ENCODE peak calls at places on chromosomes 12 and 14, in six cellular contexts. One of them, this sample, is unnamed.

GRCh38 chr14:37150414-37150813 is 22.0 kb downstream of the SLC25A21 start:
- DNase-seq in transverse colon: no peak
- DNase-seq in lower lobe of right lung: no peak
- DNase-seq in upper lobe of right lung: no peak
- DNase-seq in Peyer's patch: no peak
- DNase-seq in CD4-positive, alpha-beta memory T cell: no peak
- DNase-seq in this sample: no peak

GRCh38 chr12:69821441-69822204 is 3.4 kb upstream of the MYRFL start:
- DNase-seq in transverse colon: no peak
- DNase-seq in lower lobe of right lung: no peak
- DNase-seq in Peyer's patch: no peak
- DNase-seq in CD4-positive, alpha-beta memory T cell: no peak
- DNase-seq in upper lobe of right lung: no peak
- DNase-seq in this sample: no peak

GRCh38 chr14:91373591-91374245 is 43.9 kb downstream of the CCDC88C start:
- DNase-seq in upper lobe of right lung: no peak
- DNase-seq in lower lobe of right lung: no peak
- DNase-seq in Peyer's patch: peak; percentile 53
- DNase-seq in CD4-positive, alpha-beta memory T cell: peak; percentile 70
- DNase-seq in transverse colon: no peak
- DNase-seq in this sample: peak; percentile 68

GRCh38 chr12:93379432-93380308 is 1.9 kb downstream of the NUDT4 start:
- DNase-seq in lower lobe of right lung: no peak
- DNase-seq in transverse colon: no peak
- DNase-seq in Peyer's patch: no peak
- DNase-seq in CD4-positive, alpha-beta memory T cell: peak; percentile 14
- DNase-seq in upper lobe of right lung: no peak
- DNase-seq in this sample: no peak

GRCh38 chr12:51262758-51263177 is 7.4 kb downstream of the SMAGP start:
- DNase-seq in lower lobe of right lung: peak; percentile 58
- DNase-seq in transverse colon: peak; percentile 79
- DNase-seq in upper lobe of right lung: peak; percentile 70
- DNase-seq in Peyer's patch: no peak
- DNase-seq in CD4-positive, alpha-beta memory T cell: no peak
- DNase-seq in this sample: peak; percentile 54

GRCh38 chr14:69637503-69638030 is 26.2 kb downstream of the SUSD6 start:
- DNase-seq in CD4-positive, alpha-beta memory T cell: no peak
- DNase-seq in lower lobe of right lung: no peak
- DNase-seq in upper lobe of right lung: no peak
- DNase-seq in transverse colon: peak; percentile 82
- DNase-seq in Peyer's patch: no peak
- DNase-seq in this sample: no peak

GRCh38 chr12:132520421-132521199 is 30.7 kb downstream of the FBRSL1 start:
- DNase-seq in Peyer's patch: no peak
- DNase-seq in lower lobe of right lung: no peak
- DNase-seq in transverse colon: peak; percentile 25
- DNase-seq in CD4-positive, alpha-beta memory T cell: no peak
- DNase-seq in upper lobe of right lung: no peak
- DNase-seq in this sample: no peak

GRCh38 chr12:88225776-88226175 is 83.7 kb downstream of the TMTC3 start:
- DNase-seq in CD4-positive, alpha-beta memory T cell: no peak
- DNase-seq in Peyer's patch: no peak
- DNase-seq in transverse colon: no peak
- DNase-seq in upper lobe of right lung: no peak
- DNase-seq in lower lobe of right lung: no peak
- DNase-seq in this sample: no peak

GRCh38 chr14:91897121-91897701 is 29.9 kb upstream of the TC2N start:
- DNase-seq in transverse colon: peak; percentile 17
- DNase-seq in Peyer's patch: no peak
- DNase-seq in lower lobe of right lung: peak; percentile 80
- DNase-seq in CD4-positive, alpha-beta memory T cell: no peak
- DNase-seq in upper lobe of right lung: peak; percentile 85
- DNase-seq in this sample: no peak

GRCh38 chr14:54348001-54348611 is 48.7 kb upstream of the CDKN3 start:
- DNase-seq in upper lobe of right lung: no peak
- DNase-seq in transverse colon: no peak
- DNase-seq in lower lobe of right lung: no peak
- DNase-seq in Peyer's patch: no peak
- DNase-seq in CD4-positive, alpha-beta memory T cell: peak; percentile 20
- DNase-seq in this sample: no peak

GRCh38 chr12:89636054-89636775 is 72.4 kb downstream of the ATP2B1 start:
- DNase-seq in CD4-positive, alpha-beta memory T cell: no peak
- DNase-seq in transverse colon: no peak
- DNase-seq in lower lobe of right lung: no peak
- DNase-seq in Peyer's patch: no peak
- DNase-seq in upper lobe of right lung: no peak
- DNase-seq in this sample: no peak

GRCh38 chr12:86666311-86666710 is 410.1 kb upstream of the MGAT4C start:
- DNase-seq in transverse colon: no peak
- DNase-seq in lower lobe of right lung: no peak
- DNase-seq in upper lobe of right lung: no peak
- DNase-seq in Peyer's patch: no peak
- DNase-seq in CD4-positive, alpha-beta memory T cell: no peak
- DNase-seq in this sample: no peak

GRCh38 chr12:95574799-95575452 is 23.6 kb upstream of the USP44 start:
- DNase-seq in transverse colon: no peak
- DNase-seq in CD4-positive, alpha-beta memory T cell: no peak
- DNase-seq in lower lobe of right lung: no peak
- DNase-seq in Peyer's patch: no peak
- DNase-seq in upper lobe of right lung: no peak
- DNase-seq in this sample: no peak

GRCh38 chr12:47165934-47166333 is 86.2 kb upstream of the AMIGO2 start:
- DNase-seq in Peyer's patch: no peak
- DNase-seq in lower lobe of right lung: no peak
- DNase-seq in upper lobe of right lung: no peak
- DNase-seq in CD4-positive, alpha-beta memory T cell: no peak
- DNase-seq in transverse colon: no peak
- DNase-seq in this sample: no peak

GRCh38 chr12:94175763-94176660 is 27.6 kb downstream of the PLXNC1 start:
- DNase-seq in lower lobe of right lung: no peak
- DNase-seq in Peyer's patch: peak; percentile 24
- DNase-seq in CD4-positive, alpha-beta memory T cell: no peak
- DNase-seq in upper lobe of right lung: no peak
- DNase-seq in transverse colon: no peak
- DNase-seq in this sample: no peak

GRCh38 chr12:113019045-113019444 is 37.5 kb upstream of the DTX1 start:
- DNase-seq in upper lobe of right lung: no peak
- DNase-seq in transverse colon: no peak
- DNase-seq in CD4-positive, alpha-beta memory T cell: no peak
- DNase-seq in Peyer's patch: no peak
- DNase-seq in lower lobe of right lung: no peak
- DNase-seq in this sample: no peak

GRCh38 chr12:40697566-40698257 is 5.5 kb downstream of the CNTN1 start:
- DNase-seq in CD4-positive, alpha-beta memory T cell: no peak
- DNase-seq in lower lobe of right lung: no peak
- DNase-seq in transverse colon: no peak
- DNase-seq in Peyer's patch: no peak
- DNase-seq in upper lobe of right lung: no peak
- DNase-seq in this sample: no peak

GRCh38 chr14:79369359-79370332 is 841.7 kb downstream of the DIO2 start:
- DNase-seq in upper lobe of right lung: no peak
- DNase-seq in transverse colon: no peak
- DNase-seq in lower lobe of right lung: no peak
- DNase-seq in Peyer's patch: no peak
- DNase-seq in CD4-positive, alpha-beta memory T cell: no peak
- DNase-seq in this sample: no peak

GRCh38 chr12:117030187-117030896 is 68.9 kb downstream of the TESC start:
- DNase-seq in transverse colon: no peak
- DNase-seq in Peyer's patch: no peak
- DNase-seq in upper lobe of right lung: no peak
- DNase-seq in CD4-positive, alpha-beta memory T cell: no peak
- DNase-seq in lower lobe of right lung: no peak
- DNase-seq in this sample: no peak

GRCh38 chr14:83566567-83566966 is 1963.4 kb upstream of the FLRT2 start:
- DNase-seq in transverse colon: no peak
- DNase-seq in CD4-positive, alpha-beta memory T cell: no peak
- DNase-seq in Peyer's patch: no peak
- DNase-seq in upper lobe of right lung: no peak
- DNase-seq in lower lobe of right lung: no peak
- DNase-seq in this sample: no peak

GRCh38 chr12:120661432-120661831 is 21.0 kb downstream of the CABP1 start:
- DNase-seq in upper lobe of right lung: no peak
- DNase-seq in CD4-positive, alpha-beta memory T cell: no peak
- DNase-seq in lower lobe of right lung: no peak
- DNase-seq in Peyer's patch: no peak
- DNase-seq in transverse colon: no peak
- DNase-seq in this sample: no peak

GRCh38 chr12:127150028-127150427 is 1116.9 kb upstream of the TMEM132C start:
- DNase-seq in transverse colon: no peak
- DNase-seq in CD4-positive, alpha-beta memory T cell: no peak
- DNase-seq in upper lobe of right lung: no peak
- DNase-seq in lower lobe of right lung: no peak
- DNase-seq in Peyer's patch: no peak
- DNase-seq in this sample: no peak

GRCh38 chr12:52208424-52209165 is 16.8 kb upstream of the KRT80 start:
- DNase-seq in Peyer's patch: no peak
- DNase-seq in lower lobe of right lung: peak; percentile 44
- DNase-seq in transverse colon: no peak
- DNase-seq in upper lobe of right lung: peak; percentile 38
- DNase-seq in CD4-positive, alpha-beta memory T cell: no peak
- DNase-seq in this sample: no peak

GRCh38 chr14:90532826-90533525 is 136.1 kb downstream of the CALM1 start:
- DNase-seq in CD4-positive, alpha-beta memory T cell: no peak
- DNase-seq in Peyer's patch: no peak
- DNase-seq in transverse colon: no peak
- DNase-seq in lower lobe of right lung: peak; percentile 36
- DNase-seq in upper lobe of right lung: no peak
- DNase-seq in this sample: no peak

GRCh38 chr12:15256760-15257159 is 35.5 kb upstream of the RERG start:
- DNase-seq in Peyer's patch: no peak
- DNase-seq in lower lobe of right lung: no peak
- DNase-seq in upper lobe of right lung: no peak
- DNase-seq in transverse colon: no peak
- DNase-seq in CD4-positive, alpha-beta memory T cell: no peak
- DNase-seq in this sample: no peak

GRCh38 chr14:61102549-61103466 is 121.8 kb downstream of the SLC38A6 start:
- DNase-seq in Peyer's patch: no peak
- DNase-seq in transverse colon: no peak
- DNase-seq in CD4-positive, alpha-beta memory T cell: no peak
- DNase-seq in upper lobe of right lung: no peak
- DNase-seq in lower lobe of right lung: no peak
- DNase-seq in this sample: no peak

DNA sequence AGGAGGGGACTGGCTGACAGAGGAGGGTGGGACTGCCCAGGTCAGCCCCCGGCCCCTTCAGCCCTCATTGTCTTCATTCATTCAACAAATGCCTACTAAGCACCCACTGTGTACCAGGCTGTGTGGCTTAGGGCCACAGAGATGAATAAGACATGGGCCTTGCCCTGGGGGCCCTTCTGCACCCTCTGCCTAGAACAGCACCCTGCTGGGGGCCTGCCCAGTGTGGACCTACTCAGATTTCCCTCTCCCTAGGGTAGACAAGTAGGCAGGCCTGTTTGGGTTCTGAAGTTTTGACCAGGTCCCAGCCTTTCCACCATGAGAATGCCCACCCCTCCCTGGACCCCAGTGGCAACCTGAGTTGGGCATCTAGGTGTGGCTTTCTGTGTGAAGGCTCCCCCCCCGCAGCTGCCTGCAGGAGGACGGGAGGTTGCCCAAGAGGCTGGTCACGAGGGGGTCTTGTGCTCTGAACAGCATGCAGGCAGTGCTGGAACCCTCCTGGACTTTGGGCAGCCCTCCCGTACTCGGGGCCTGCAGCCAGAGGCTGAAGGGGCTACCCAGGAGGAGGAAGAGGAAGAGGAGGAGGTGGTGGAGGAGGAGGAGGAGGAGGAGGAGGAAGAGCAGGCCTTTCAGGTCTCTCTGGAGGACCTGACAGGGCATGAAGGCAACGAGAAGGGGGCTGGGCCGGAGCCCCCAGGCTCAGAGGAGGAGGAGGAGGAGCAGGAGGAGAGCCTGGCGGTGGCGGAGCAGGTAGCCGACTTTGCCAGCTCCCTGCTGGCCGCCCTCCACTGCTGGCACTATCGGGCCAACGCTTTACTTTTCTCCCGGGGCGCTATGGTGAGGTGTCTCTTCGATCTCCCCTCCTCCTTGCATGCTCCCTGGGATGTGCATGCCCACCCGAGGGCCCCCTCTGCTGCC is 33.4 kb downstream of the PLEKHG3 start:
- DNase-seq in transverse colon: no peak
- DNase-seq in lower lobe of right lung: peak; percentile 18
- DNase-seq in Peyer's patch: no peak
- DNase-seq in CD4-positive, alpha-beta memory T cell: no peak
- DNase-seq in upper lobe of right lung: no peak
- DNase-seq in this sample: no peak
- H3K27ac ChIP-seq in transverse colon: no peak overlapping the region
- H3K27ac ChIP-seq in lower lobe of right lung: no peak overlapping the region
- H3K27ac ChIP-seq in Peyer's patch: no peak overlapping the region
- H3K27ac ChIP-seq in CD4-positive, alpha-beta memory T cell: no peak overlapping the region
- H3K27ac ChIP-seq in upper lobe of right lung: no peak overlapping the region
- H3K27ac ChIP-seq in this sample: no peak overlapping the region

GRCh38 chr12:14239935-14240872 is 125.3 kb upstream of the ATF7IP start:
- DNase-seq in upper lobe of right lung: no peak
- DNase-seq in lower lobe of right lung: peak; percentile 62
- DNase-seq in Peyer's patch: peak; percentile 61
- DNase-seq in CD4-positive, alpha-beta memory T cell: peak; percentile 16
- DNase-seq in transverse colon: peak; percentile 50
- DNase-seq in this sample: no peak
- H3K4me3 ChIP-seq in upper lobe of right lung: peak overlapping the region; percentile 22
- H3K4me3 ChIP-seq in lower lobe of right lung: peak overlapping the region; percentile 24
- H3K4me3 ChIP-seq in Peyer's patch: no peak overlapping the region
- H3K4me3 ChIP-seq in CD4-positive, alpha-beta memory T cell: no peak overlapping the region
- H3K4me3 ChIP-seq in transverse colon: no peak overlapping the region
- H3K4me3 ChIP-seq in this sample: peak overlapping the region; percentile 9

GRCh38 chr14:20682127-20682434 is 2.3 kb upstream of the RNASE4 start:
- DNase-seq in lower lobe of right lung: no peak
- DNase-seq in CD4-positive, alpha-beta memory T cell: no peak
- DNase-seq in Peyer's patch: no peak
- DNase-seq in transverse colon: no peak
- DNase-seq in upper lobe of right lung: no peak
- DNase-seq in this sample: no peak

GRCh38 chr14:20680843-20681347 is 3.5 kb upstream of the RNASE4 start:
- DNase-seq in CD4-positive, alpha-beta memory T cell: no peak
- DNase-seq in Peyer's patch: no peak
- DNase-seq in upper lobe of right lung: no peak
- DNase-seq in transverse colon: peak; percentile 72
- DNase-seq in lower lobe of right lung: no peak
- DNase-seq in this sample: no peak

GRCh38 chr14:20682435-20683124 is 1.8 kb upstream of the RNASE4 start:
- DNase-seq in lower lobe of right lung: peak; percentile 92
- DNase-seq in transverse colon: peak; percentile 88
- DNase-seq in CD4-positive, alpha-beta memory T cell: peak; percentile 82
- DNase-seq in Peyer's patch: peak; percentile 82
- DNase-seq in upper lobe of right lung: peak; percentile 93
- DNase-seq in this sample: peak; percentile 70

GRCh38 chr14:20680363-20680762 is 4.0 kb upstream of the RNASE4 start:
- DNase-seq in lower lobe of right lung: no peak
- DNase-seq in CD4-positive, alpha-beta memory T cell: no peak
- DNase-seq in upper lobe of right lung: no peak
- DNase-seq in Peyer's patch: no peak
- DNase-seq in transverse colon: no peak
- DNase-seq in this sample: no peak

GRCh38 chr14:20681348-20682126 is 2.8 kb upstream of the RNASE4 start:
- DNase-seq in CD4-positive, alpha-beta memory T cell: peak; percentile 90
- DNase-seq in upper lobe of right lung: peak; percentile 84
- DNase-seq in transverse colon: peak; percentile 84
- DNase-seq in Peyer's patch: peak; percentile 71
- DNase-seq in lower lobe of right lung: peak; percentile 84
- DNase-seq in this sample: peak; percentile 86
- H3K4me1 ChIP-seq in CD4-positive, alpha-beta memory T cell: peaks cover 35% of the 10 kb centered on the region
- H3K4me1 ChIP-seq in upper lobe of right lung: peaks cover 21% of the 10 kb centered on the region
- H3K4me1 ChIP-seq in transverse colon: peaks cover 12% of the 10 kb centered on the region
- H3K4me1 ChIP-seq in Peyer's patch: peaks cover 30% of the 10 kb centered on the region
- H3K4me1 ChIP-seq in lower lobe of right lung: peaks cover 32% of the 10 kb centered on the region
- H3K4me1 ChIP-seq in this sample: peaks cover 25% of the 10 kb centered on the region

GRCh38 chr14:99182548-99183115 is 89.4 kb downstream of the BCL11B start:
- DNase-seq in transverse colon: no peak
- DNase-seq in upper lobe of right lung: no peak
- DNase-seq in Peyer's patch: no peak
- DNase-seq in lower lobe of right lung: no peak
- DNase-seq in CD4-positive, alpha-beta memory T cell: no peak
- DNase-seq in this sample: peak; percentile 25
- H3K27ac ChIP-seq in transverse colon: no peak overlapping the region
- H3K27ac ChIP-seq in upper lobe of right lung: no peak overlapping the region
- H3K27ac ChIP-seq in Peyer's patch: no peak overlapping the region
- H3K27ac ChIP-seq in lower lobe of right lung: no peak overlapping the region
- H3K27ac ChIP-seq in CD4-positive, alpha-beta memory T cell: peak overlapping the region; percentile 81
- H3K27ac ChIP-seq in this sample: no peak overlapping the region

This sample was measured in CD8-positive, alpha-beta memory T cell.